ENCODE peak calls at places on chromosomes 5 and 9, in ten cellular contexts. E is colonic mucosa; P is NCI-H1105 treated with DMSO at 0.1 percent for 48 hours; Q is GM12891; R is stimulated activated naive CD8-positive, alpha-beta T cell treated with anti-CD3 and anti-CD28 coated beads, Interleukin-15, amount 100 ng/mL, for 72 hours; A is mucosa of gallbladder; O is uterus; X is WERI-Rb-1; V is GM10248; I is DND-41. M is an unnamed sample.

GRCh38 chr9:122191519-122191918 is 31.8 kb downstream of the MORN5 start:
- DNase-seq in X (peak; percentile 21), Q (no peak), O (no peak), I (no peak), V (no peak), R (no peak), A (no peak), P (no peak), E (no peak), M (no peak)

GRCh38 chr5:161431963-161432362 is 114.6 kb downstream of the GABRB2 start:
- DNase-seq in Q (no peak), X (no peak), P (no peak), I (no peak), O (no peak), A (no peak), R (no peak), E (no peak), V (no peak), M (no peak)

GRCh38 chr5:38796739-38797108 is 49.1 kb upstream of the OSMR start:
- DNase-seq in A (no peak), X (no peak), V (no peak), I (no peak), R (no peak), E (no peak), O (no peak), Q (no peak), P (no peak), M (no peak)

GRCh38 chr5:63923914-63924313 is 38.3 kb downstream of the HTR1A start:
- DNase-seq in P (peak; percentile 63), V (no peak), A (peak; percentile 18), X (no peak), Q (no peak), R (no peak), E (peak; percentile 88), I (no peak), O (no peak), M (no peak)

GRCh38 chr5:173778784-173779304 is 109.3 kb upstream of the CPEB4 start:
- DNase-seq in P (no peak), I (no peak), R (no peak), V (no peak), O (no peak), X (no peak), A (peak; percentile 46), Q (no peak), E (peak; percentile 48), M (no peak)

GRCh38 chr5:110536120-110537115 is 190.1 kb downstream of the TMEM232 start:
- DNase-seq in V (no peak), I (no peak), R (no peak), X (no peak), Q (no peak), P (no peak), A (no peak), E (no peak), O (no peak), M (no peak)

GRCh38 chr5:135593886-135594285 is 15.1 kb upstream of the CXCL14 start:
- DNase-seq in R (no peak), E (no peak), Q (no peak), A (no peak), V (no peak), I (no peak), X (no peak), P (no peak), O (no peak), M (no peak)

GRCh38 chr5:137858223-137858916 is 9.3 kb upstream of the MYOT start:
- DNase-seq in V (peak; percentile 31), O (no peak), X (no peak), Q (no peak), E (no peak), R (no peak), A (no peak), P (no peak), I (no peak), M (no peak)

GRCh38 chr9:17134843-17135577 is at the start of gene CNTLN:
- DNase-seq in P (peak; percentile 91), X (peak; percentile 97), Q (peak; percentile 85), E (peak; percentile 97), I (peak; percentile 89), A (peak; percentile 95), O (peak; percentile 95), R (peak; percentile 30), V (peak; percentile 80), M (peak; percentile 22)

GRCh38 chr9:78314953-78315870 is 18.3 kb downstream of the PSAT1 start:
- DNase-seq in Q (no peak), R (no peak), O (no peak), A (no peak), V (no peak), P (no peak), I (no peak), E (no peak), X (no peak), M (no peak)

GRCh38 chr5:121949885-121950284 is 11.9 kb upstream of the SRFBP1 start:
- DNase-seq in R (no peak), O (no peak), I (peak; percentile 68), V (no peak), E (peak; percentile 41), Q (no peak), A (peak; percentile 22), X (peak; percentile 46), P (peak; percentile 49), M (no peak)

GRCh38 chr9:35741740-35742139 is 7.3 kb downstream of the GBA2 start:
- DNase-seq in P (no peak), I (peak; percentile 47), O (no peak), E (no peak), V (no peak), X (no peak), A (no peak), R (no peak), Q (no peak), M (no peak)

GRCh38 chr5:114070093-114070722 is 291.7 kb upstream of the KCNN2 start:
- DNase-seq in P (no peak), R (no peak), Q (no peak), X (no peak), V (no peak), I (no peak), O (no peak), E (no peak), A (no peak), M (no peak)

M was measured in activated T-helper 1 cell treated with anti-CD3 and anti-CD28 coated beads, Interleukin-12 subunit alpha, Interleukin-12 subunit beta, Interleukin-2, Interleukin-4 antibody, amounts not matched to agents 30 ng/mL and 10 ng/mL and 1 ng/mL, durations not matched to agents 14 hours and 24 hours and 36 hours.